ENCODE peak calls at places on chromosomes 1 and 21, in seven cellular contexts. Q is heart right ventricle; Z is CD8-positive, alpha-beta T cell; A is ascending aorta; I is ovary; C is lower lobe of right lung; R is IMR-90. U is an unnamed sample.

GRCh38 chr1:23644555-23644866 is 47.1 kb upstream of the RPL11 start:
- DNase-seq in Q (no peak), Z (no peak), A (no peak), I (no peak), C (no peak), R (no peak), U (no peak)

GRCh38 chr1:47438321-47439150 is 692 bp downstream of the FOXD2 start:
- DNase-seq in Q (no peak), Z (peak), A (no peak), I (no peak), C (peak), R (no peak), U (no peak)

GRCh38 chr1:214514032-214514818 is 37.2 kb downstream of the PTPN14 start:
- DNase-seq in Q (no peak), Z (no peak), A (no peak), I (no peak), C (no peak), R (peak), U (no peak)

GRCh38 chr1:160954158-160955104 is at the start of gene ITLN2:
- DNase-seq in Q (no peak), Z (peak), A (no peak), I (peak), C (no peak), R (peak), U (no peak)

GRCh38 chr1:153277852-153278251 is 18.4 kb downstream of the LORICRIN start:
- DNase-seq in Q (no peak), Z (peak), A (no peak), I (no peak), C (no peak), R (no peak), U (no peak)

GRCh38 chr1:45543599-45544417 is 6.8 kb upstream of the AKR1A1 start:
- DNase-seq in Q (peak), Z (peak), A (peak), I (peak), C (peak), R (no peak), U (no peak)

GRCh38 chr1:178282949-178283367 is 189.1 kb downstream of the RASAL2 start:
- DNase-seq in Q (no peak), Z (no peak), A (no peak), I (no peak), C (no peak), R (peak), U (no peak)

GRCh38 chr1:31576743-31577455 is 584 bp downstream of the TINAGL1 start:
- DNase-seq in Q (no peak), Z (no peak), A (no peak), I (peak), C (no peak), R (no peak), U (no peak)

GRCh38 chr1:209647212-209647611 is 5.0 kb downstream of the LAMB3 start:
- DNase-seq in Q (no peak), Z (no peak), A (no peak), I (no peak), C (no peak), R (no peak), U (no peak)

GRCh38 chr1:68016364-68016763 is 34.1 kb downstream of the DIRAS3 start:
- DNase-seq in Q (no peak), Z (no peak), A (no peak), I (no peak), C (no peak), R (peak), U (no peak)

GRCh38 chr1:226723640-226724532 is 15.2 kb downstream of the ITPKB start:
- DNase-seq in Q (no peak), Z (no peak), A (no peak), I (peak), C (no peak), R (peak), U (no peak)

GRCh38 chr1:65235867-65236805 is 73.2 kb upstream of the DNAJC6 start:
- DNase-seq in Q (no peak), Z (no peak), A (no peak), I (no peak), C (no peak), R (peak), U (no peak)

GRCh38 chr1:97094257-97094972 is 372.8 kb downstream of the PTBP2 start:
- DNase-seq in Q (no peak), Z (no peak), A (no peak), I (no peak), C (no peak), R (peak), U (no peak)

GRCh38 chr1:235935506-235936224 is 69.0 kb upstream of the LYST start:
- DNase-seq in Q (no peak), Z (no peak), A (peak), I (peak), C (no peak), R (no peak), U (no peak)

GRCh38 chr1:100023482-100023881 is 53.7 kb downstream of the SLC35A3 start:
- DNase-seq in Q (no peak), Z (no peak), A (no peak), I (no peak), C (no peak), R (no peak), U (no peak)

GRCh38 chr1:24925082-24925779 is 4.8 kb downstream of the RUNX3 start:
- DNase-seq in Q (no peak), Z (peak), A (no peak), I (no peak), C (no peak), R (no peak), U (no peak)

GRCh38 chr1:201025571-201026002 is 2.1 kb upstream of the KIF21B start:
- DNase-seq in Q (no peak), Z (no peak), A (no peak), I (no peak), C (no peak), R (peak), U (no peak)

GRCh38 chr1:83850849-83851248 is 148.1 kb downstream of the TTLL7 start:
- DNase-seq in Q (no peak), Z (no peak), A (no peak), I (no peak), C (no peak), R (no peak), U (no peak)

GRCh38 chr1:78911956-78912880 is 94.3 kb downstream of the ADGRL4 start:
- DNase-seq in Q (no peak), Z (no peak), A (no peak), I (no peak), C (no peak), R (no peak), U (no peak)

DNA sequence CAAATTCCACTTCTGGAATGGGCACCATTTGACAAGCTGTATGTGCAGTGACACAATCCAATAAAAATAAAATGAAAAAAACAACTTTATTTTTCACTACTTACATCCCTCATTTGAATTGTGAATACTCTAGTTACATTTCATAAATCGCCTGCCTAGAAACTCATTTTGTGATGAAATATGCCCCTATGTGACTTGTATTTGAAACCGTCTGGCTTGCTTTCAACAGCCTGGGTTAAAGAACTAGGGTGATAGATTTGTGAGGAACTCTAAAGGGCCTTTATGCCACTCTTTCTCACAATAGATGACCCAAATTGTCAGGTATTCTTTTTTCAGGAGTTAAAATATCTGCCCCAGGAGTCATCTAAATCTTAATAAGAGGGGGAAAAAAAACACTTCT is 137.9 kb downstream of the DAB1 start:
- DNase-seq in Q (no peak), Z (no peak), A (no peak), I (no peak), C (no peak), R (no peak), U (no peak)
- H3K27ac ChIP-seq in Q (no peak), Z (no peak), A (no peak), I (no peak), C (no peak), R (no peak), U (no peak)

DNA sequence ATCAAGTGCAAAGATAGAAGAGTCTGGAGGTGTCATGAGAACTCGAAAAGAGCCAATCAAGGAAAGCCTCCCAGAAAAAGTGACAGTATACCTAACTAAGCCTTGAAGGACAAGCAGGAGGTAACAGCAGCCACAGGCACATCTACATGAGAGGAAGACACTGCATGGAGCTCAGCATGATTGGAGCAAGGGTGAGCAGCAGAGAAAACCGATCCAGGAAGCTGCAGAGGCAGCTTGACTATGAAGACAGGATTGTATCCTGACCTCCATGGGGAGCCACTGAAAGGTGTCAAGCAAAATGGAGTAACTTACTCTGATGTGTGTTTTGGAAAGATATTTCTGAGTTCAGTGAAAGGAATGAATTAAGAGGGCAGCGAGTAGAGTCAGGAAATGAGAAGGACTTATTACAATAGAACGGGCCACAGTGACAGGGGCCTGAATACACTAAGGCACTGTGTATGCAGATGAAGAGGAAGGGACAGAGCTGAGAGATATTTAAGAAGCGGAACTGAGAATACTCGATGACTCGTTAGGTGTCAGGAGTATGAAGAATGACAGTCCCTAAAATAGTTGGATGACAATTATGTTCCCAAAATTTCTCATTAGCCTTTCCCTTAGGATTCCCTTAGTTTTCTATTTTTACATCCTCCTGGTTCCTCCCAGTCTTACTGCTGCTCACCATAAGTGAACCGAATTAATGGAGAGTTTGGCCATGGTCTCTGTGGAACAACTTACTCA is 139.3 kb upstream of the NFIA start:
- DNase-seq in Q (no peak), Z (no peak), A (no peak), I (no peak), C (no peak), R (no peak), U (no peak)
- H3K4me3 ChIP-seq in Q (no peak), Z (no peak), A (no peak), I (no peak), C (no peak), R (no peak), U (no peak)

GRCh38 chr1:103949714-103950113 is 200.0 kb downstream of the AMY1C start:
- DNase-seq in Q (no peak), Z (no peak), A (no peak), I (no peak), C (no peak), R (no peak), U (no peak)

GRCh38 chr1:103958699-103959098 is 209.0 kb downstream of the AMY1C start:
- DNase-seq in Q (no peak), Z (no peak), A (no peak), I (no peak), C (no peak), R (no peak), U (no peak)

GRCh38 chr1:103948526-103948925 is 198.8 kb downstream of the AMY1C start:
- DNase-seq in Q (no peak), Z (no peak), A (no peak), I (no peak), C (no peak), R (no peak), U (no peak)

DNA sequence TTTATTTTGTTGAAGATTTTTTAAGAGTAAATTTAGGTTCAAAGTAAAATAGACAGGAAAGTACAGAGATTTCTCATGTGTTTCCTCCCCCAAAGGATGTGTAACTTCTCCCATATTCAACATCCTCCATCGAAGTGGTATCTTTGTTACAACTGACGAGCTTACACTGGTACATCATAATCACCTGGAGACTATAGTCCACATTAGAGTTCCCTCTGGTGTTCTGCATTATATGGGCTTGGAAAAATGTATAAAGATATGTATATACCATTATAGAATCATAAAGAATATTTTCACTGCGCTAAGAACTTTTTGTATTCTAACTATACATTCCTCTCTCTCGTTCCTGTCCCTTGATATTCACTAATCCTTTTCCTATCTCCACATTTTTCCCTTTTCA is 203.7 kb downstream of the AMY1C start:
- DNase-seq in Q (no peak), Z (no peak), A (no peak), I (no peak), C (no peak), R (no peak), U (no peak)
- TF ChIP-seq CTCF in Q (no peak), Z (no peak), A (no peak), I (no peak), C (no peak), R (no peak), U (no peak)

GRCh38 chr21:15751561-15751960 is 21.8 kb downstream of the USP25 start:
- DNase-seq in Q (no peak), Z (no peak), A (no peak), I (no peak), C (no peak), R (no peak), U (no peak)
- H3K27ac ChIP-seq in Q (no peak), Z (no peak), A (no peak), I (no peak), C (no peak), R (no peak), U (no peak)

GRCh38 chr1:110151175-110151715 is 951 bp downstream of the SLC6A17 start:
- DNase-seq in Q (no peak), Z (no peak), A (no peak), I (no peak), C (no peak), R (no peak), U (no peak)

GRCh38 chr1:110153407-110153950 is 3.2 kb downstream of the SLC6A17 start:
- DNase-seq in Q (no peak), Z (no peak), A (no peak), I (no peak), C (no peak), R (no peak), U (no peak)

GRCh38 chr1:110152133-110152785 is 2.0 kb downstream of the SLC6A17 start:
- DNase-seq in Q (no peak), Z (no peak), A (no peak), I (no peak), C (no peak), R (peak), U (peak)

GRCh38 chr1:110148961-110149360 is 1.3 kb upstream of the SLC6A17 start:
- DNase-seq in Q (no peak), Z (no peak), A (no peak), I (no peak), C (no peak), R (peak), U (no peak)

GRCh38 chr1:110150330-110151174 is at the start of gene SLC6A17:
- DNase-seq in Q (no peak), Z (no peak), A (no peak), I (no peak), C (no peak), R (peak), U (peak)
- H3K4me3 ChIP-seq in Q (peak), Z (no peak), A (peak), I (no peak), C (peak), R (peak), U (peak)

GRCh38 chr1:224851850-224852261 is 77.6 kb upstream of the DNAH14 start:
- DNase-seq in Q (no peak), Z (no peak), A (no peak), I (no peak), C (no peak), R (no peak), U (no peak)

GRCh38 chr1:224850446-224850845 is 79.0 kb upstream of the DNAH14 start:
- DNase-seq in Q (no peak), Z (no peak), A (no peak), I (no peak), C (no peak), R (no peak), U (no peak)

GRCh38 chr1:224852901-224853568 is 76.4 kb upstream of the DNAH14 start:
- DNase-seq in Q (no peak), Z (no peak), A (no peak), I (no peak), C (no peak), R (peak), U (no peak)

GRCh38 chr1:224846119-224846907 is 83.2 kb upstream of the DNAH14 start:
- DNase-seq in Q (no peak), Z (no peak), A (no peak), I (no peak), C (no peak), R (no peak), U (no peak)

GRCh38 chr1:224851210-224851849 is 78.1 kb upstream of the DNAH14 start:
- DNase-seq in Q (peak), Z (peak), A (no peak), I (peak), C (peak), R (peak), U (peak)
- TF ChIP-seq CTCF in Q (peak), Z (peak), A (peak), I (no peak), C (peak), R (peak), U (peak)